ENCODE peak calls at places on chromosomes 12 and 14, in nine cellular contexts. Z is transverse colon, I is esophagus squamous epithelium, J is esophagus muscularis mucosa, S is ovary, U is A549, H is heart left ventricle, V is right lobe of liver, O is testis. D is an unnamed sample.

GRCh38 chr14:76268700-76269099 is 107.2 kb upstream of the ESRRB start:
- DNase-seq in Z (no peak), I (no peak), J (no peak), S (no peak), U (no peak), H (no peak), V (no peak), O (no peak), D (no peak)

GRCh38 chr12:104294845-104295674 is 8.5 kb upstream of the EID3 start:
- DNase-seq in Z (no peak), I (no peak), J (no peak), S (no peak), U (peak), H (no peak), V (no peak), O (no peak), D (no peak)

GRCh38 chr14:73188501-73188903 is 48.8 kb upstream of the PAPLN start:
- DNase-seq in Z (no peak), I (no peak), J (no peak), S (no peak), U (peak), H (no peak), V (no peak), O (no peak), D (no peak)

GRCh38 chr12:49930515-49931288 is 19.8 kb upstream of the AQP2 start:
- DNase-seq in Z (no peak), I (no peak), J (no peak), S (no peak), U (no peak), H (no peak), V (no peak), O (no peak), D (no peak)

GRCh38 chr12:6268484-6269157 is 41.9 kb upstream of the PLEKHG6 start:
- DNase-seq in Z (no peak), I (no peak), J (no peak), S (peak), U (no peak), H (no peak), V (peak), O (no peak), D (no peak)

GRCh38 chr12:83122623-83122934 is 435.9 kb downstream of the TMTC2 start:
- DNase-seq in Z (no peak), I (no peak), J (no peak), S (no peak), U (no peak), H (no peak), V (no peak), O (no peak), D (no peak)

GRCh38 chr12:20426191-20426590 is 57.9 kb downstream of the PDE3A start:
- DNase-seq in Z (no peak), I (no peak), J (no peak), S (peak), U (no peak), H (peak), V (no peak), O (peak), D (peak)

GRCh38 chr14:26773906-26774593 is 176.2 kb upstream of the NOVA1 start:
- DNase-seq in Z (no peak), I (no peak), J (no peak), S (no peak), U (peak), H (no peak), V (no peak), O (no peak), D (no peak)

GRCh38 chr12:115451785-115452736 is 768.1 kb upstream of the TBX3 start:
- DNase-seq in Z (no peak), I (no peak), J (no peak), S (peak), U (no peak), H (peak), V (no peak), O (peak), D (no peak)

GRCh38 chr14:106605548-106606448 is 1079.4 kb downstream of the TMEM121 start:
- DNase-seq in Z (peak), I (peak), J (peak), S (no peak), U (peak), H (no peak), V (peak), O (peak), D (no peak)

GRCh38 chr14:89957791-89958190 is 2.1 kb downstream of the TDP1 start:
- DNase-seq in Z (no peak), I (no peak), J (no peak), S (peak), U (no peak), H (no peak), V (no peak), O (no peak), D (no peak)

GRCh38 chr14:63308723-63309317 is 9.9 kb downstream of the GPHB5 start:
- DNase-seq in Z (peak), I (no peak), J (no peak), S (no peak), U (peak), H (no peak), V (no peak), O (no peak), D (no peak)

GRCh38 chr12:89662623-89663022 is 46.0 kb downstream of the ATP2B1 start:
- DNase-seq in Z (no peak), I (no peak), J (no peak), S (no peak), U (no peak), H (no peak), V (no peak), O (no peak), D (no peak)

GRCh38 chr14:54784657-54785056 is 118.0 kb downstream of the GCH1 start:
- DNase-seq in Z (no peak), I (no peak), J (no peak), S (no peak), U (no peak), H (peak), V (peak), O (no peak), D (no peak)

GRCh38 chr14:71600309-71600708 is 331.9 kb upstream of the RGS6 start:
- DNase-seq in Z (no peak), I (no peak), J (no peak), S (no peak), U (no peak), H (no peak), V (no peak), O (no peak), D (no peak)

GRCh38 chr14:70821916-70822705 is 12.8 kb upstream of the MAP3K9 start:
- DNase-seq in Z (peak), I (no peak), J (no peak), S (peak), U (peak), H (peak), V (peak), O (peak), D (peak)

GRCh38 chr12:94954029-94954685 is 49.3 kb downstream of the NDUFA12 start:
- DNase-seq in Z (peak), I (no peak), J (no peak), S (no peak), U (peak), H (no peak), V (no peak), O (no peak), D (no peak)

GRCh38 chr14:106224694-106224971 is 698.2 kb downstream of the TMEM121 start:
- DNase-seq in Z (no peak), I (no peak), J (peak), S (no peak), U (no peak), H (no peak), V (no peak), O (no peak), D (no peak)

GRCh38 chr12:62434504-62435336 is 31.9 kb upstream of the MON2 start:
- DNase-seq in Z (peak), I (no peak), J (no peak), S (no peak), U (no peak), H (no peak), V (no peak), O (peak), D (no peak)

GRCh38 chr12:38664661-38665269 is 240.6 kb downstream of the CPNE8 start:
- DNase-seq in Z (peak), I (no peak), J (no peak), S (no peak), U (peak), H (no peak), V (no peak), O (peak), D (no peak)
- TF ChIP-seq POLR2A in Z (no peak), I (no peak), J (no peak), S (no peak), U (no peak), H (no peak), V (no peak), O (no peak), D (no peak)

GRCh38 chr12:45050331-45050750 is 558 bp downstream of the DBX2 start:
- DNase-seq in Z (no peak), I (no peak), J (no peak), S (no peak), U (peak), H (no peak), V (no peak), O (peak), D (no peak)

GRCh38 chr12:45049912-45050318 is 984 bp downstream of the DBX2 start:
- DNase-seq in Z (no peak), I (no peak), J (no peak), S (no peak), U (no peak), H (no peak), V (no peak), O (peak), D (no peak)

GRCh38 chr12:45051490-45052105 is 699 bp upstream of the DBX2 start:
- DNase-seq in Z (no peak), I (no peak), J (no peak), S (no peak), U (no peak), H (no peak), V (no peak), O (no peak), D (no peak)

DNA sequence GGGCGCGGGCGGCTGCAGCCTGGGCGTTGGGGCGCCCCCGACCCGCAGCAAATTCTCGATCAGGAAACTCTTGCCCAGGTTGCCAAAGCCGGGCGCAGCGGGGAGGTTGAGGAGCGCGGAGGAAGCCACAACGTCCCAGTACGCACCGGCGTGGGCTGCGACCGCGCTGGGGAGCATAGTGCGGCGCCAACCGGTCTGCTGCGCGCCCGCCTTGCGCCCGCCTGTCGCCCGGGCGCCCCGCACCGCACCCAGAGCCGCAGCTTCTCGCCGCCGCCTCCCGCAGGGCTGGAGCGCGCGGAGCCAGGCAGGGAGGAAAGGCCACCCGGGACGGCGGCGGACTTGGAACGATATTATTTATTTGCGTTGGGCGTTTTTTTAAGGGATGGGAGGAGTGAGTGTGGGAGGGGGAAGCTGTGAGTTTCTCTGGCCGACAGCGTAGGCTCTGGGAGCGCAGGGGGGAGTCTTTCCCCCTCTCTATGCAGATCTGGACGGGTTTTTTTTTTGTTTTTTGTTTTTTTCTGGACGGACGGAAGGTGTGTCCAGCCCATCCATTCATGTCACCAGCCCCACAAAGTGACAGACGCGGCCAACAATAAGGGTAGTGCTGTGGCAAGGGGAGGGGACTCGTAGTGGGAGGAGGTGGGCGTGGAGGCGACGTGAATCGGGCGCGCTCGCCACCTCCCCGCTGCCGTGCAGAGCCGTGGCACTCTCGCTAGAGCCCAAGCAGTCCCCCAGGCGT is at the start of gene DBX2:
- DNase-seq in Z (no peak), I (no peak), J (no peak), S (no peak), U (peak), H (no peak), V (no peak), O (peak), D (no peak)
- H3K4me3 ChIP-seq in Z (no peak), I (peak), J (peak), S (no peak), U (peak), H (peak), V (peak), O (peak), D (peak)

DNA sequence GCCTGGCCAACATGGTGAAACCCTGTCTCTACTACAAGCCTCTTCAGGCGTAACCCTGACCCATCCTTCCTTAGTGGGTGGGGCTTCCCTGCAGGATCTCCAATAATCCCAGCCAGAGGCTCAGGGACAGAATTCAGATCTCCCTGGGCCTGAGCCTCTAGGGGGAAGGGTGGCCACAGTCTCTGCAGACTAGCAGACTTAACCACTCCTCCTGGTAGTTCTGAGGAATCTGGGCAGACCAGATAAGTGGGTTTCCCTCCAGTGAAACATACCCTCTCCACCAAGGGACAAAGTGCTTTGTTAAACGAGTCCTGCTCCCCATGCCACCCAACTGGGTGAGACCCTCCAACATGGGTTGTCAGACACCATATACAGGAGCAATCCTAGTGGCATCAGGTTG is 36.6 kb upstream of the TRIM9 start:
- DNase-seq in Z (no peak), I (no peak), J (no peak), S (no peak), U (no peak), H (no peak), V (no peak), O (no peak), D (no peak)
- TF ChIP-seq POLR2A in Z (no peak), I (no peak), J (no peak), S (no peak), U (no peak), H (no peak), V (no peak), O (no peak), D (no peak)

GRCh38 chr14:67270354-67270753 is 29.1 kb downstream of the PALS1 start:
- DNase-seq in Z (no peak), I (no peak), J (no peak), S (no peak), U (no peak), H (no peak), V (no peak), O (no peak), D (no peak)

GRCh38 chr14:67269338-67270060 is 28.3 kb downstream of the PALS1 start:
- DNase-seq in Z (no peak), I (no peak), J (no peak), S (no peak), U (no peak), H (no peak), V (no peak), O (no peak), D (no peak)

GRCh38 chr14:67267929-67268328 is 26.7 kb downstream of the PALS1 start:
- DNase-seq in Z (no peak), I (no peak), J (no peak), S (no peak), U (no peak), H (no peak), V (no peak), O (no peak), D (no peak)

GRCh38 chr14:67270933-67271332 is 29.7 kb downstream of the PALS1 start:
- DNase-seq in Z (no peak), I (no peak), J (no peak), S (no peak), U (no peak), H (no peak), V (no peak), O (no peak), D (no peak)

GRCh38 chr14:67268456-67269115 is 27.4 kb downstream of the PALS1 start:
- DNase-seq in Z (no peak), I (no peak), J (no peak), S (no peak), U (no peak), H (no peak), V (no peak), O (no peak), D (no peak)
- H3K4me3 ChIP-seq in Z (no peak), I (peak), J (peak), S (no peak), U (no peak), H (peak), V (no peak), O (no peak), D (no peak)

DNA sequence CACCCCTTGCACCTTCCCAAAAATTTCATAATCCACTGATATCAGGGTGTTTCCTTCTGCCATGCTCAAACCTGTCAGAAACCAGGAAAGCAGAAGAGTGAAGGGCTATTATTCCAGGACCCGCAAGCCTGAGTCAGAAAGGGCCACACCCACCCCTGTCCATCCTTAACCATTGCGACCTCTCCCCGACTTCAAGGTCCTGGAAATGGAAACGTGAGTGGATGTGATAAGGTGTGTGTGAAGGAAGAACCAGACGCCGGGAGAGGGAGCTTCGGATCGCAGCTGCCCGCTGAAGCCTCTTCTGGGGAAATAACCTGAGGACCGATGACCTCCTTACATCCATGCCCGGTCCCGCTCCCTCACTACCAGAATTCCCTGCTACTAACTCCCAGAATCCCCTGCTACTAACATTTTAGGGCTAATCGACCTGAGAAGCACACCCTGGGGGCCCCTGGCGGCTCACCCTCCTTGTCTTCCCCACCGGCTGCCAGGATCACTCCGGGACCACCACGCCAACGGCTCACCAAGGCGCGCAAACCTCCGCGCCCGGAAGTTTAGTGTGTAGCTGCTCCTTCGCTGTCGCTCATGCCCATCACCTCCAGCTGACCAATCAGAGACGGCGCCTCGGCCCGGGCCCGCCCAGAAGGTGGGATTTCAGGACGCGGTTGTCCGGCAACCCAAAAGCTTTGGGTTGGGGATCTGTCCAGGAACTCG is at the start of gene ACYP1:
- DNase-seq in Z (peak), I (peak), J (peak), S (peak), U (peak), H (peak), V (peak), O (peak), D (peak)
- TF ChIP-seq POLR2A in Z (peak), I (no peak), J (no peak), S (peak), U (peak), H (no peak), V (no peak), O (no peak), D (no peak)

DNA sequence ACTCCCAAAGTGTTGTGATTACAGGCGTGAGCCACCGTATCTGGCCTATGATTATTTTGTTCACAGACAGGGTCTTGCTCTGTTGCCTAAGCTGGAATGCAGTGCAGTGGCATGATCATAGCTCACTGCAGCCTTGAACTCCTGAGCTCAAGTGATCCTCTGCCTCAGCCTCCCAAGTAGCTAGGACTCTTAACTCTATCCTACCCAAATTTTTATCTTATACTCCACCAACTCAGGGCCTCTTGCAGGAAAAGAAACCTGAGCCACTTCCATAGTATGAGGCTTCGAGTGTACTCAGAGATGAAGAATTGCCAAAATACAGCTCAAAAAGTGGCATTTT is 828 bp downstream of the MMAB start:
- DNase-seq in Z (no peak), I (no peak), J (no peak), S (no peak), U (no peak), H (no peak), V (no peak), O (no peak), D (no peak)
- H3K4me3 ChIP-seq in Z (peak), I (peak), J (peak), S (peak), U (peak), H (peak), V (peak), O (no peak), D (peak)

GRCh38 chr14:69115407-69116185 is 37.3 kb downstream of the DCAF5 start:
- DNase-seq in Z (no peak), I (no peak), J (no peak), S (no peak), U (no peak), H (no peak), V (no peak), O (no peak), D (no peak)
- TF ChIP-seq POLR2A in Z (no peak), I (no peak), J (no peak), S (no peak), U (no peak), H (no peak), V (no peak), O (no peak), D (no peak)

GRCh38 chr12:68481181-68481941 is 129.3 kb upstream of the RAP1B start:
- DNase-seq in Z (no peak), I (no peak), J (no peak), S (no peak), U (no peak), H (no peak), V (no peak), O (no peak), D (no peak)
- H3K4me3 ChIP-seq in Z (no peak), I (no peak), J (no peak), S (no peak), U (no peak), H (no peak), V (no peak), O (no peak), D (no peak)

GRCh38 chr12:46667547-46667946 is 158.2 kb downstream of the SLC38A4 start:
- DNase-seq in Z (no peak), I (no peak), J (no peak), S (no peak), U (no peak), H (no peak), V (no peak), O (no peak), D (no peak)

GRCh38 chr12:46674126-46674525 is 151.7 kb downstream of the SLC38A4 start:
- DNase-seq in Z (no peak), I (no peak), J (no peak), S (no peak), U (no peak), H (no peak), V (no peak), O (no peak), D (no peak)

GRCh38 chr12:46664771-46665287 is 161.0 kb downstream of the SLC38A4 start:
- DNase-seq in Z (no peak), I (no peak), J (no peak), S (no peak), U (peak), H (no peak), V (no peak), O (no peak), D (no peak)

GRCh38 chr12:46671102-46671501 is 154.7 kb downstream of the SLC38A4 start:
- DNase-seq in Z (no peak), I (no peak), J (no peak), S (no peak), U (no peak), H (no peak), V (no peak), O (peak), D (no peak)

GRCh38 chr12:46669720-46670119 is 156.1 kb downstream of the SLC38A4 start:
- DNase-seq in Z (no peak), I (no peak), J (no peak), S (no peak), U (no peak), H (no peak), V (no peak), O (no peak), D (no peak)
- TF ChIP-seq POLR2A in Z (no peak), I (no peak), J (no peak), S (no peak), U (no peak), H (no peak), V (no peak), O (no peak), D (no peak)

D was measured in uterus.